ENCODE peak calls at places on chromosomes 5 and 9, in five cellular contexts. B is neuronal stem cell, E is body of pancreas, Z is dorsolateral prefrontal cortex, X is IMR-90. A is an unnamed sample.

GRCh38 chr9:12719431-12719830 is 26.2 kb downstream of the TYRP1 start:
- DNase-seq in B (no peak), E (no peak), Z (no peak), X (peak), A (peak)

GRCh38 chr5:62143268-62144229 is 162.5 kb upstream of the KIF2A start:
- DNase-seq in B (peak), E (no peak), Z (no peak), X (peak), A (peak)

GRCh38 chr5:83133797-83134196 is 56.5 kb downstream of the XRCC4 start:
- DNase-seq in B (no peak), E (no peak), Z (no peak), X (no peak), A (no peak)

GRCh38 chr9:104494808-104495207 is 9.3 kb upstream of the OR13F1 start:
- DNase-seq in B (no peak), E (no peak), Z (no peak), X (no peak), A (no peak)

GRCh38 chr5:66958984-66959641 is 237.5 kb downstream of the CD180 start:
- DNase-seq in B (no peak), E (peak), Z (peak), X (peak), A (peak)

GRCh38 chr5:6644841-6645240 is 11.6 kb downstream of the SRD5A1 start:
- DNase-seq in B (no peak), E (no peak), Z (no peak), X (peak), A (peak)

GRCh38 chr9:69678843-69679538 is 6.8 kb upstream of the APBA1 start:
- DNase-seq in B (no peak), E (no peak), Z (no peak), X (no peak), A (no peak)

GRCh38 chr5:169299651-169300467 is 1.1 kb downstream of the SLIT3 start:
- DNase-seq in B (peak), E (no peak), Z (no peak), X (no peak), A (peak)

GRCh38 chr5:126373621-126374416 is 49.4 kb upstream of the GRAMD2B start:
- DNase-seq in B (no peak), E (no peak), Z (no peak), X (no peak), A (no peak)

GRCh38 chr5:75510417-75510835 is 1.0 kb downstream of the CERT1 start:
- DNase-seq in B (no peak), E (peak), Z (no peak), X (peak), A (peak)

GRCh38 chr9:15882328-15882727 is 329.5 kb downstream of the CCDC171 start:
- DNase-seq in B (no peak), E (no peak), Z (no peak), X (no peak), A (no peak)

GRCh38 chr5:79806741-79807140 is 117.1 kb downstream of the CMYA5 start:
- DNase-seq in B (no peak), E (no peak), Z (no peak), X (no peak), A (peak)

GRCh38 chr5:95924720-95925119 is 36.9 kb downstream of the ELL2 start:
- DNase-seq in B (no peak), E (peak), Z (no peak), X (peak), A (no peak)

GRCh38 chr5:10994088-10994986 is 233.3 kb upstream of the DAP start:
- DNase-seq in B (no peak), E (no peak), Z (no peak), X (no peak), A (no peak)

GRCh38 chr9:18798518-18799290 is 234.3 kb downstream of the SAXO1 start:
- DNase-seq in B (no peak), E (no peak), Z (no peak), X (no peak), A (no peak)

GRCh38 chr9:91905958-91906585 is 44.0 kb downstream of the ROR2 start:
- DNase-seq in B (no peak), E (peak), Z (no peak), X (no peak), A (no peak)

GRCh38 chr9:87422999-87423398 is 74.7 kb upstream of the DAPK1 start:
- DNase-seq in B (no peak), E (no peak), Z (no peak), X (no peak), A (peak)

GRCh38 chr9:109014267-109015025 is 1.1 kb upstream of the CTNNAL1 start:
- DNase-seq in B (no peak), E (no peak), Z (no peak), X (peak), A (peak)
- H3K4me3 ChIP-seq in B (no peak), E (no peak), Z (peak), X (no peak), A (no peak)

GRCh38 chr9:76651114-76651697 is 113.0 kb upstream of the PCA3 start:
- DNase-seq in B (no peak), E (no peak), Z (no peak), X (no peak), A (no peak)
- H3K4me3 ChIP-seq in B (no peak), E (no peak), Z (peak), X (no peak), A (no peak)

GRCh38 chr5:81122271-81122670 is 110.9 kb upstream of the CKMT2 start:
- DNase-seq in B (no peak), E (no peak), Z (no peak), X (no peak), A (no peak)

GRCh38 chr5:81117566-81117965 is 115.6 kb upstream of the CKMT2 start:
- DNase-seq in B (no peak), E (no peak), Z (no peak), X (no peak), A (no peak)

GRCh38 chr5:81125959-81126358 is 107.2 kb upstream of the CKMT2 start:
- DNase-seq in B (no peak), E (peak), Z (no peak), X (peak), A (no peak)

GRCh38 chr5:81121836-81122235 is 111.3 kb upstream of the CKMT2 start:
- DNase-seq in B (no peak), E (no peak), Z (peak), X (peak), A (no peak)

DNA sequence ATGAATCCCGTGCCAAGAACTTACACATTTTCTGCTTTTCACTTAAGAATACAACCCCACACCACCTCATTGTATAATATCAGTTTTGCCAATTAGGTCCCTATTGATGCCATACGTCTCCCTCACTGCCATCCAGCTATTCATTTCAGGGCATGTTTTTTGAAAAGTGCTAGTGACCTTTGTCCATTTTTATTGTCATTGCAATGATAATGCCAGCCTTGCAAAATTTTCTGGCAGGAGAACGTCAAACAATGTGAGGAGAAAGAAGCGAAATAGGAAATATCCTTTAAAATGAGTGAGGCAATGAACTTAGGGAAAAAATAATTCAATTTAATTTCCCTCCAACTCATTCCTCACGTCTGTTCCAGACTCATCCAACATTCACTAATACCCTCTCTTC is 111.8 kb upstream of the CKMT2 start:
- DNase-seq in B (no peak), E (no peak), Z (no peak), X (no peak), A (no peak)
- H3K4me3 ChIP-seq in B (no peak), E (no peak), Z (no peak), X (no peak), A (no peak)

DNA sequence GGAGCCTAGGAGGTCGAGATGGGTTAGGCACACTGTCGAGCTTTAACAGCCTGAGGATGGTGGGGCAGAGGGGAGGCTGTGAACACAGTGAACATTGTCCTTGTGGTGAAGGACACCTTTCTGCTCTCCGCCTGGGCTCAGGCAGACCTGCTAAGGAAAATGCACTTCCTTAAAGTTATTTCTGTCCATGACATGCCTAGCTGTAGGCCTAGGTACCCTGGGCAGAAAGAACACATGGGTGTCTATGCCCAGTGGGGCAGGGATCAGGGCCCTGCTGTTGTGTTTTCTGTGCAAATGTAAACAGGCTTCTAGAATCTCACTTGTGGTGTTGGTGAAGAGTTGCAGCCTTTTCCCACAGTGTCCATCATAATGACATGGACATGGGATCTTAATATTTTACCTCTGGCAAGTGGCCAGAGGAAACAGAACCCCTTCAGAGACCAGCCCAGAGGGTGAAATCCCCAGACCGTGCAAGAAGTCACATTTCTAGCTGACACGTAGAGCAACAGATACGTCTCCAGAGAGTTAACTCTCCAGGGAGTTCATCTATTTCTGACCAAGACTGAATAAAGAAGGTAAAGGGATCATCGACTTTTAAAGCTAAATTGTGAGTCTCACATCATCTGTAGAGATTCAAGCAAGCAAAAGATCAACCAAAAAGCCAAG is 79.2 kb downstream of the C9orf152 start:
- DNase-seq in B (no peak), E (no peak), Z (no peak), X (no peak), A (no peak)
- H3K4me3 ChIP-seq in B (no peak), E (no peak), Z (no peak), X (no peak), A (peak)

DNA sequence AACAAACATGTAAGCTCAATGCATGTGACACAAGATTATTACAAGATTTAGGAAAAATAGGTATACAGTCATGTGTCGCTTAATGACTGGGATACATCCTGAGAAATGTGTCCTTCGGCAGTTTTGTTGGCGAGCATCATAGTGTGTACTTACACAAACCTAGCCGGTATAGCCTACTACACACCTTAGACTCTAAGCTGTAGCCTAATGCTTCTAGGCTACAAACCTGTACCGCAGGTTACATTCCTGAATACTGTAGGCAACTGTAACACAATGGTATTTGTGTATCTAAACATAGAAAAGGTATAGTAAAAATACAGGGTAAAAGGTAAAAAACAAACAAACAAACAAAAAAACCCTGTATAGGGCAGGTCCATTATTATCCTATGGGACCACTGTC is 27.7 kb downstream of the MSX2 start:
- DNase-seq in B (no peak), E (no peak), Z (no peak), X (no peak), A (no peak)
- H3K4me3 ChIP-seq in B (no peak), E (no peak), Z (peak), X (no peak), A (no peak)

DNA sequence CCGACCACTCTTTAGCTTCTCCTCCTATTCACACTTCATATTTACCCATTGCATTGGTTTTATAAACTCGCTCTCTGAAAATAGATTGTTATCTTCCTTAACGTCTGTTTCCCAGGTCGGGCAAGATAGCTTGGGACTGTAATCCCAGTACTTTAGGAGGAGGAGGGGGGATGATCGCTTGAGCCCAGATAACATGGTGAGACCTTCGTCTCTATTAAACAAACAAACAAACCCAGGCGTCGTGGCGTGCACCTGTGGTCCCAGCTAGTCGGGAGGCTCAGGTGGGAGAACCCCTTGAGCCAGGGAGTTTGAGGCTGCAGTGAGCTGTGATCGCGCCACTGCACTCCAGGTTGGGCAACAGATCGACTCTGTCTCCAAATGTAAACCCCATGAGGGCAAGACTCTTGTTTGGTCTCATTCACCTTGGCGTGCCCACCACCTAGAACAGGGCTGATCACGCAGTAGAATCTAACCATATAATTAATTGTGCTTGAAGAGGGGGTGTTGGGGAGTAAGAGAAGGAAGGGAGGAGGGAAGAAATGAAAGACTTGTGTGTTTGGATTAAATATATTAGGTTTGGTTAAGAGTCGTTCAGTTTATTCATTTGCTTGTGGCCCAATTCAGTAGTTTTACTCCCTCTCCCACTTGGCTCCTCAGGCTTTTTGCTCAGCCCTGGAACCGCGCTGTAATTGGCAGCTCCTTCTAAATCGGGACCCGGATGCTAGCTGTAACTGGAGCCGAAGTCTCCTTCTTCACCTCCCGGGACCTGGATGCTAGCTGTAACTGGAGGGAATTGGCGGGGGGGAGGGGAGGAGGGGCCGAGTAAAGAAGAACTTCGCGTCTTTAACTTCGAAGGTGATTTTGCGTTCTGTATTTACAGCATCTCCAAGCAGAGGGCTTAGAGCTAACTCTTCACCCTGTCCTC is 24.9 kb downstream of the CDKN2A start:
- DNase-seq in B (peak), E (no peak), Z (no peak), X (no peak), A (no peak)
- H3K4me3 ChIP-seq in B (no peak), E (no peak), Z (no peak), X (no peak), A (no peak)

GRCh38 chr9:129886226-129887174 is 51.2 kb downstream of the USP20 start:
- DNase-seq in B (no peak), E (no peak), Z (peak), X (no peak), A (peak)
- H3K4me3 ChIP-seq in B (no peak), E (no peak), Z (peak), X (no peak), A (no peak)

A was measured in fibroblast of pulmonary artery.